ENCODE peak calls at places on chromosomes 5 and 9, in eight cellular contexts. Q, G, D, C, V, P, E and N are unnamed samples.

GRCh38 chr9:129182122-129182521 is 4.1 kb upstream of the IER5L start:
- DNase-seq in Q (no peak), G (no peak), D (no peak), C (no peak), V (no peak), P (no peak), E (no peak), N (no peak)

GRCh38 chr9:135282001-135282731 is 194.7 kb downstream of the OLFM1 start:
- DNase-seq in Q (peak), G (peak), D (no peak), C (no peak), V (no peak), P (no peak), E (peak), N (no peak)

GRCh38 chr5:61100425-61100824 is 61.8 kb downstream of the SMIM15 start:
- DNase-seq in Q (no peak), G (no peak), D (no peak), C (no peak), V (no peak), P (no peak), E (no peak), N (no peak)

GRCh38 chr5:42057254-42057690 is 132.2 kb downstream of the FBXO4 start:
- DNase-seq in Q (peak), G (peak), D (peak), C (peak), V (peak), P (peak), E (peak), N (peak)

GRCh38 chr9:127199001-127199791 is 65.4 kb upstream of the GARNL3 start:
- DNase-seq in Q (peak), G (peak), D (peak), C (peak), V (peak), P (peak), E (peak), N (peak)

GRCh38 chr9:17829812-17830385 is 251.0 kb downstream of the SH3GL2 start:
- DNase-seq in Q (no peak), G (no peak), D (no peak), C (no peak), V (no peak), P (no peak), E (no peak), N (no peak)

GRCh38 chr5:160479926-160480325 is 58.3 kb downstream of the PTTG1 start:
- DNase-seq in Q (no peak), G (peak), D (no peak), C (no peak), V (no peak), P (no peak), E (no peak), N (no peak)

GRCh38 chr9:94980947-94981632 is 254.6 kb downstream of the AOPEP start:
- DNase-seq in Q (no peak), G (no peak), D (no peak), C (no peak), V (no peak), P (no peak), E (no peak), N (peak)

GRCh38 chr5:141421489-141421855 is 621 bp downstream of the PCDHGA11 start:
- DNase-seq in Q (no peak), G (no peak), D (no peak), C (no peak), V (no peak), P (no peak), E (no peak), N (no peak)

GRCh38 chr5:13783731-13784130 is 160.8 kb downstream of the DNAH5 start:
- DNase-seq in Q (no peak), G (no peak), D (no peak), C (no peak), V (no peak), P (no peak), E (no peak), N (no peak)

GRCh38 chr5:153816870-153817269 is 221.8 kb downstream of the FAM114A2 start:
- DNase-seq in Q (no peak), G (no peak), D (no peak), C (no peak), V (no peak), P (no peak), E (no peak), N (no peak)